ENCODE peak calls at places on chromosome 1, in four cellular contexts. One of them, this sample, is unnamed.
A peak's percentile ranks its signal among the peaks of the same experiment; 100 is the strongest.

GRCh38 chr1:170414989-170415733 is 116.8 kb upstream of the GORAB start:
- DNase-seq in pancreas: no peak
- DNase-seq in body of pancreas: no peak
- DNase-seq in A549: no peak
- DNase-seq in this sample: no peak

GRCh38 chr1:218459450-218459849 is 114.3 kb downstream of the TGFB2 start:
- DNase-seq in A549: no peak
- DNase-seq in body of pancreas: no peak
- DNase-seq in pancreas: no peak
- DNase-seq in this sample: no peak

GRCh38 chr1:93328809-93329477 is 16.8 kb upstream of the DR1 start:
- DNase-seq in A549: no peak
- DNase-seq in pancreas: no peak
- DNase-seq in body of pancreas: no peak
- DNase-seq in this sample: no peak

GRCh38 chr1:154430903-154431302 is 25.8 kb downstream of the IL6R start:
- DNase-seq in pancreas: no peak
- DNase-seq in A549: no peak
- DNase-seq in body of pancreas: no peak
- DNase-seq in this sample: no peak

GRCh38 chr1:247294282-247294681 is 37.4 kb downstream of the ZNF496 start:
- DNase-seq in pancreas: no peak
- DNase-seq in A549: no peak
- DNase-seq in body of pancreas: no peak
- DNase-seq in this sample: no peak

GRCh38 chr1:61836649-61837048 is 94.4 kb downstream of the PATJ start:
- DNase-seq in body of pancreas: no peak
- DNase-seq in A549: no peak
- DNase-seq in pancreas: no peak
- DNase-seq in this sample: no peak

GRCh38 chr1:47705517-47706130 is 267.8 kb downstream of the FOXD2 start:
- DNase-seq in body of pancreas: no peak
- DNase-seq in A549: no peak
- DNase-seq in pancreas: no peak
- DNase-seq in this sample: no peak

GRCh38 chr1:110390692-110391232 is at the start of gene SLC16A4:
- DNase-seq in pancreas: no peak
- DNase-seq in A549: peak; percentile 79
- DNase-seq in body of pancreas: no peak
- DNase-seq in this sample: peak; percentile 47

GRCh38 chr1:96525657-96526613 is 195.6 kb upstream of the PTBP2 start:
- DNase-seq in pancreas: no peak
- DNase-seq in A549: no peak
- DNase-seq in body of pancreas: no peak
- DNase-seq in this sample: no peak

GRCh38 chr1:114901739-114902255 is 47.1 kb downstream of the SYCP1 start:
- DNase-seq in A549: no peak
- DNase-seq in body of pancreas: no peak
- DNase-seq in pancreas: no peak
- DNase-seq in this sample: no peak

GRCh38 chr1:172941945-172942344 is 108.8 kb downstream of the TNFSF18 start:
- DNase-seq in body of pancreas: no peak
- DNase-seq in pancreas: no peak
- DNase-seq in A549: no peak
- DNase-seq in this sample: no peak

GRCh38 chr1:53346007-53346813 is 18.3 kb upstream of the LRP8 start:
- DNase-seq in body of pancreas: no peak
- DNase-seq in pancreas: no peak
- DNase-seq in A549: no peak
- DNase-seq in this sample: no peak

GRCh38 chr1:9118186-9118585 is 10.7 kb downstream of the GPR157 start:
- DNase-seq in body of pancreas: no peak
- DNase-seq in pancreas: no peak
- DNase-seq in A549: no peak
- DNase-seq in this sample: no peak

GRCh38 chr1:37073752-37074151 is 39.4 kb upstream of the GRIK3 start:
- DNase-seq in pancreas: no peak
- DNase-seq in A549: no peak
- DNase-seq in body of pancreas: no peak
- DNase-seq in this sample: no peak

GRCh38 chr1:203342192-203342940 is 8.6 kb downstream of the FMOD start:
- DNase-seq in pancreas: peak; percentile 61
- DNase-seq in A549: peak; percentile 52
- DNase-seq in body of pancreas: peak; percentile 61
- DNase-seq in this sample: no peak

GRCh38 chr1:216670118-216670870 is 52.9 kb downstream of the ESRRG start:
- DNase-seq in pancreas: no peak
- DNase-seq in A549: peak; percentile 29
- DNase-seq in body of pancreas: no peak
- DNase-seq in this sample: peak; percentile 21

GRCh38 chr1:151635479-151636072 is 23.7 kb downstream of the SNX27 start:
- DNase-seq in A549: no peak
- DNase-seq in pancreas: no peak
- DNase-seq in body of pancreas: no peak
- DNase-seq in this sample: no peak

GRCh38 chr1:36516372-36517018 is 33.8 kb upstream of the CSF3R start:
- DNase-seq in pancreas: no peak
- DNase-seq in body of pancreas: peak; percentile 44
- DNase-seq in A549: peak; percentile 65
- DNase-seq in this sample: peak; percentile 10

GRCh38 chr1:208139434-208140086 is 104.6 kb downstream of the PLXNA2 start:
- DNase-seq in body of pancreas: no peak
- DNase-seq in pancreas: no peak
- DNase-seq in A549: no peak
- DNase-seq in this sample: no peak

GRCh38 chr1:204267191-204267601 is 53.4 kb upstream of the GOLT1A start:
- DNase-seq in A549: no peak
- DNase-seq in body of pancreas: no peak
- DNase-seq in pancreas: no peak
- DNase-seq in this sample: no peak

GRCh38 chr1:55531644-55532043 is 316.5 kb upstream of the USP24 start:
- DNase-seq in pancreas: no peak
- DNase-seq in body of pancreas: no peak
- DNase-seq in A549: no peak
- DNase-seq in this sample: no peak

GRCh38 chr1:111719135-111719534 is 20.1 kb downstream of the INKA2 start:
- DNase-seq in body of pancreas: no peak
- DNase-seq in pancreas: no peak
- DNase-seq in A549: no peak
- DNase-seq in this sample: no peak

GRCh38 chr1:36988311-36988710 is 46.0 kb downstream of the GRIK3 start:
- DNase-seq in body of pancreas: no peak
- DNase-seq in pancreas: no peak
- DNase-seq in A549: no peak
- DNase-seq in this sample: no peak

GRCh38 chr1:184622136-184622823 is 132.4 kb downstream of the EDEM3 start:
- DNase-seq in body of pancreas: peak; percentile 55
- DNase-seq in pancreas: no peak
- DNase-seq in A549: peak; percentile 29
- DNase-seq in this sample: no peak

GRCh38 chr1:43542515-43543458 is 12.1 kb downstream of the PTPRF start:
- DNase-seq in pancreas: no peak
- DNase-seq in A549: no peak
- DNase-seq in body of pancreas: no peak
- DNase-seq in this sample: no peak

GRCh38 chr1:200866521-200866920 is 6.3 kb upstream of the GPR25 start:
- DNase-seq in A549: no peak
- DNase-seq in pancreas: no peak
- DNase-seq in body of pancreas: no peak
- DNase-seq in this sample: no peak

GRCh38 chr1:174769961-174770549 is 229.7 kb upstream of the CACYBP start:
- DNase-seq in body of pancreas: peak; percentile 38
- DNase-seq in A549: peak; percentile 62
- DNase-seq in pancreas: no peak
- DNase-seq in this sample: no peak

GRCh38 chr1:111553199-111553598 is 49.8 kb upstream of the ADORA3 start:
- DNase-seq in A549: peak; percentile 19
- DNase-seq in pancreas: no peak
- DNase-seq in body of pancreas: no peak
- DNase-seq in this sample: no peak

GRCh38 chr1:115712911-115713609 is 55.5 kb downstream of the CASQ2 start:
- DNase-seq in body of pancreas: no peak
- DNase-seq in A549: no peak
- DNase-seq in pancreas: no peak
- DNase-seq in this sample: no peak

GRCh38 chr1:207049974-207050391 is 1.0 kb downstream of the YOD1 start:
- DNase-seq in pancreas: no peak
- DNase-seq in A549: peak; percentile 47
- DNase-seq in body of pancreas: peak; percentile 71
- DNase-seq in this sample: no peak

GRCh38 chr1:209227941-209228340 is 355.6 kb upstream of the CAMK1G start:
- DNase-seq in pancreas: no peak
- DNase-seq in body of pancreas: no peak
- DNase-seq in A549: no peak
- DNase-seq in this sample: no peak

GRCh38 chr1:64173300-64173940 is 30.0 kb upstream of the UBE2U start:
- DNase-seq in pancreas: no peak
- DNase-seq in A549: no peak
- DNase-seq in body of pancreas: peak; percentile 63
- DNase-seq in this sample: no peak

GRCh38 chr1:209667701-209668100 is 7.5 kb upstream of the G0S2 start:
- DNase-seq in A549: no peak
- DNase-seq in body of pancreas: no peak
- DNase-seq in pancreas: no peak
- DNase-seq in this sample: no peak

GRCh38 chr1:226424228-226425003 is 16.5 kb upstream of the PARP1 start:
- DNase-seq in body of pancreas: no peak
- DNase-seq in A549: peak; percentile 42
- DNase-seq in pancreas: no peak
- DNase-seq in this sample: no peak

GRCh38 chr1:24828887-24829192 is 83.6 kb downstream of the CLIC4 start:
- DNase-seq in body of pancreas: no peak
- DNase-seq in pancreas: no peak
- DNase-seq in A549: no peak
- DNase-seq in this sample: no peak
- H3K4me3 ChIP-seq in body of pancreas: no peak overlapping the region
- H3K4me3 ChIP-seq in pancreas: no peak overlapping the region
- H3K4me3 ChIP-seq in A549: no peak overlapping the region
- H3K4me3 ChIP-seq in this sample: no peak overlapping the region

GRCh38 chr1:69312055-69312732 is 255.5 kb upstream of the LRRC7 start:
- DNase-seq in pancreas: no peak
- DNase-seq in body of pancreas: no peak
- DNase-seq in A549: no peak
- DNase-seq in this sample: no peak
- TF ChIP-seq CTCF in pancreas: no peak
- TF ChIP-seq CTCF in body of pancreas: no peak
- TF ChIP-seq CTCF in A549: no peak
- TF ChIP-seq CTCF in this sample: no peak

GRCh38 chr1:65494671-65495070 is 74.2 kb downstream of the LEPR start:
- DNase-seq in pancreas: no peak
- DNase-seq in body of pancreas: no peak
- DNase-seq in A549: no peak
- DNase-seq in this sample: no peak

GRCh38 chr1:65495137-65495536 is 74.7 kb downstream of the LEPR start:
- DNase-seq in body of pancreas: no peak
- DNase-seq in A549: no peak
- DNase-seq in pancreas: no peak
- DNase-seq in this sample: no peak

GRCh38 chr1:65490231-65491009 is 70.0 kb downstream of the LEPR start:
- DNase-seq in pancreas: no peak
- DNase-seq in body of pancreas: no peak
- DNase-seq in A549: no peak
- DNase-seq in this sample: no peak

GRCh38 chr1:65491472-65491871 is 71.0 kb downstream of the LEPR start:
- DNase-seq in pancreas: no peak
- DNase-seq in A549: no peak
- DNase-seq in body of pancreas: no peak
- DNase-seq in this sample: no peak

GRCh38 chr1:65493792-65494191 is 73.3 kb downstream of the LEPR start:
- DNase-seq in body of pancreas: peak; percentile 27
- DNase-seq in A549: no peak
- DNase-seq in pancreas: no peak
- DNase-seq in this sample: no peak
- H3K4me3 ChIP-seq in body of pancreas: no peak overlapping the region
- H3K4me3 ChIP-seq in A549: no peak overlapping the region
- H3K4me3 ChIP-seq in pancreas: no peak overlapping the region
- H3K4me3 ChIP-seq in this sample: no peak overlapping the region

DNA sequence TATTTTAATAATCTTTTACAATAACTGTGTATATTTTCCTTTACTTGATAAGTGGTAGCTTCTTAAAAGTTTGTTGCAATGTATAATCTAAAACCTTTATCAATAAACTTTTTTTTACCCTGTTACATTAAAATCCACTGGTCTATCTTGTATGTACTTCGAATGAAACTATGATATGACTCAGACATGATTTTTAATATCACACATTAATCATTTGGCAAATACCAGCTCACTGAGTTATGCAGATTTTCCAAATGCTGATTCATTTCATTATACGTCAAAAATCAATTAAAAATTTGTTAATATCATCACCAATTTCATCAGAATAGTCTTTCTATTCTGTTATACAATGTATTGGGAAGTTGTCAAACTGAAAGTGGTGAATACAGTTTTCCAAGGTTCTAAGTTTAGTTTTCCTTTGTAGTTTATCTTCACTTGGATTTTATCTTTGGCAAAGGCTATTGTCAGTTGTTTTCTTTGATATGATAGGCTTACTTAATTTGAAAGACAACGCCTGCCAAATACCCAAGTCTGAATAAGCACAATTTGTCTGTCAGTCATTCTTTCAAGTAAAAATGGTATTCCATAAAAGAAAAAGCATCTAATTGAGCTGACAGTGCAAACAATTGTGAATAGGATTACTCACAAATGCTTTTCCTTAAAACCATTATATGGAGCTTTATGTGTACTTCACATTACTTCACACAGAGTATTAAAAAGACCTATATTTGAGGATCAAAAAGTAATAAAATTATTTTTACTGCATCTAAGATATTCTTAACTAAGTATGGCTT is 127.0 kb downstream of the NME7 start:
- DNase-seq in A549: no peak
- DNase-seq in body of pancreas: no peak
- DNase-seq in pancreas: no peak
- DNase-seq in this sample: no peak
- TF ChIP-seq CTCF in A549: no peak
- TF ChIP-seq CTCF in body of pancreas: no peak
- TF ChIP-seq CTCF in pancreas: no peak
- TF ChIP-seq CTCF in this sample: no peak

DNA sequence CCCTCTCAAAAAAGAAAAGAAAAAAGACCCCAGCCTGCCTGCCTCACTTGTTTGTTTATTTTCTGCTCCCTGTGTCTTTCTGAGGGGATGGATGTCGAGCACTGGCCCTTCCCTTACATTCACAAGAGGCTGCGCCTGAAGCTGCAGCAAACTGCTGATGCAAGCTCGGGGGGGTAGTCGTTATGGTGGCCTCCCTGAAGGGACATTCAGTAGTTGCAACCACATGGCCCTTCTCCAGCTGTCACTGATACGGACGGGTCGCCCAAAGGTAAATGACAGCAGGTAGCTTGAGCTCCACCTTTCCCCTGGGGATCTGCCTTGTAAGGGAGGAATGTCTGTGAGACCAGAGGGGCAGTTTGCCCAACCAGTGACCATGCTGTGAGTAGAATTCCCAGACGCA is 17.7 kb downstream of the PLEKHM2 start:
- DNase-seq in body of pancreas: no peak
- DNase-seq in pancreas: no peak
- DNase-seq in A549: no peak
- DNase-seq in this sample: no peak
- H3K4me3 ChIP-seq in body of pancreas: no peak overlapping the region
- H3K4me3 ChIP-seq in pancreas: no peak overlapping the region
- H3K4me3 ChIP-seq in A549: no peak overlapping the region
- H3K4me3 ChIP-seq in this sample: no peak overlapping the region

This sample was measured in retinal pigment epithelial cell.